ENCODE peak calls at places on chromosomes 11 and 22, in ten cellular contexts. O is heart left ventricle; V is ELR; S is NCI-H1694; C is osteocyte; D is stimulated activated CD4-positive, alpha-beta T cell treated with anti-CD3 and anti-CD28 coated beads, TNF-alpha, amount 100 ng/mL, for 24 hours; G is left ventricle myocardium inferior; E is epithelial cell of esophagus; F is CD8-positive, alpha-beta T cell; Z is glutamatergic neuron. L is an unnamed sample.

GRCh38 chr22:49567894-49568750 is 259.6 kb downstream of the BRD1 start:
- DNase-seq in O (no peak), V (no peak), S (no peak), C (peak), D (no peak), G (no peak), E (no peak), F (no peak), Z (no peak), L (no peak)

GRCh38 chr11:36075053-36075452 is 131.2 kb downstream of the LDLRAD3 start:
- DNase-seq in O (no peak), V (peak), S (no peak), C (no peak), D (no peak), G (no peak), E (peak), F (no peak), Z (no peak), L (no peak)

GRCh38 chr22:19122752-19123492 is 710 bp upstream of the DGCR2 start:
- DNase-seq in O (peak), V (peak), S (no peak), C (no peak), D (no peak), G (no peak), E (no peak), F (no peak), Z (peak), L (no peak)

GRCh38 chr22:20606041-20606783 is 98.8 kb downstream of the MED15 start:
- DNase-seq in O (peak), V (peak), S (peak), C (no peak), D (peak), G (no peak), E (peak), F (peak), Z (peak), L (peak)

GRCh38 chr11:73322111-73322985 is 14.3 kb downstream of the ARHGEF17 start:
- DNase-seq in O (no peak), V (peak), S (no peak), C (no peak), D (no peak), G (no peak), E (no peak), F (no peak), Z (no peak), L (no peak)

GRCh38 chr11:108370315-108370714 is 97.0 kb downstream of the C11orf65 start:
- DNase-seq in O (no peak), V (no peak), S (no peak), C (no peak), D (no peak), G (no peak), E (no peak), F (no peak), Z (no peak), L (no peak)

GRCh38 chr11:115377882-115378296 is 126.3 kb downstream of the CADM1 start:
- DNase-seq in O (no peak), V (no peak), S (no peak), C (no peak), D (no peak), G (no peak), E (no peak), F (no peak), Z (no peak), L (no peak)

GRCh38 chr11:69922596-69923111 is 103.4 kb upstream of the FGF3 start:
- DNase-seq in O (no peak), V (no peak), S (no peak), C (no peak), D (no peak), G (no peak), E (no peak), F (no peak), Z (peak), L (no peak)

GRCh38 chr11:124611016-124611571 is at the start of gene PANX3:
- DNase-seq in O (no peak), V (no peak), S (no peak), C (no peak), D (no peak), G (no peak), E (no peak), F (no peak), Z (no peak), L (no peak)

GRCh38 chr11:84273541-84273940 is 987.4 kb upstream of the CCDC90B start:
- DNase-seq in O (no peak), V (no peak), S (no peak), C (no peak), D (no peak), G (no peak), E (no peak), F (no peak), Z (no peak), L (no peak)

GRCh38 chr11:72625746-72626636 is 48.2 kb downstream of the PDE2A start:
- DNase-seq in O (peak), V (no peak), S (peak), C (no peak), D (no peak), G (peak), E (no peak), F (no peak), Z (no peak), L (peak)

GRCh38 chr22:43155789-43156188 is 4.4 kb downstream of the TSPO start:
- DNase-seq in O (no peak), V (no peak), S (no peak), C (no peak), D (no peak), G (no peak), E (peak), F (no peak), Z (no peak), L (no peak)

GRCh38 chr22:36385491-36386350 is 2.0 kb downstream of the MYH9 start:
- DNase-seq in O (no peak), V (peak), S (peak), C (no peak), D (no peak), G (peak), E (peak), F (peak), Z (no peak), L (no peak)

L was measured in heart right ventricle.